ENCODE peak calls at places on chromosome 18, in five cellular contexts. M, N, J, C and V are unnamed samples.

GRCh38 chr18:32899819-32900218 is 127.0 kb upstream of the KLHL14 start:
- DNase-seq in M (no peak), N (no peak), J (no peak), C (no peak), V (no peak)

GRCh38 chr18:70322928-70323327 is 34.1 kb downstream of the SOCS6 start:
- DNase-seq in M (no peak), N (no peak), J (no peak), C (no peak), V (no peak)

GRCh38 chr18:4842287-4842686 is 354.8 kb downstream of the AKAIN1 start:
- DNase-seq in M (no peak), N (no peak), J (no peak), C (no peak), V (no peak)

GRCh38 chr18:42086288-42086687 is 131.3 kb downstream of the PIK3C3 start:
- DNase-seq in M (no peak), N (no peak), J (no peak), C (no peak), V (no peak)

GRCh38 chr18:32257073-32257780 is 67.4 kb downstream of the MEP1B start:
- DNase-seq in M (no peak), N (no peak), J (no peak), C (no peak), V (no peak)

GRCh38 chr18:64017870-64018269 is 48.0 kb downstream of the SERPINB8 start:
- DNase-seq in M (no peak), N (no peak), J (no peak), C (no peak), V (no peak)

GRCh38 chr18:22816266-22817176 is 116.6 kb upstream of the RBBP8 start:
- DNase-seq in M (peak; percentile 68), N (no peak), J (no peak), C (no peak), V (no peak)

GRCh38 chr18:56650056-56650455 is 1.1 kb upstream of the WDR7 start:
- DNase-seq in M (no peak), N (no peak), J (no peak), C (no peak), V (no peak)

GRCh38 chr18:26772691-26773090 is 92.8 kb downstream of the AQP4 start:
- DNase-seq in M (no peak), N (no peak), J (no peak), C (no peak), V (no peak)

GRCh38 chr18:58268849-58269248 is 224.8 kb downstream of the NEDD4L start:
- DNase-seq in M (no peak), N (no peak), J (no peak), C (no peak), V (no peak)
- H3K4me1 ChIP-seq in M (peaks cover 30% of the 10 kb centered on the region), N (no peaks in the 10 kb centered on the region), J (no peaks in the 10 kb centered on the region), C (peaks cover 50% of the 10 kb centered on the region), V (peaks cover 45% of the 10 kb centered on the region)

DNA sequence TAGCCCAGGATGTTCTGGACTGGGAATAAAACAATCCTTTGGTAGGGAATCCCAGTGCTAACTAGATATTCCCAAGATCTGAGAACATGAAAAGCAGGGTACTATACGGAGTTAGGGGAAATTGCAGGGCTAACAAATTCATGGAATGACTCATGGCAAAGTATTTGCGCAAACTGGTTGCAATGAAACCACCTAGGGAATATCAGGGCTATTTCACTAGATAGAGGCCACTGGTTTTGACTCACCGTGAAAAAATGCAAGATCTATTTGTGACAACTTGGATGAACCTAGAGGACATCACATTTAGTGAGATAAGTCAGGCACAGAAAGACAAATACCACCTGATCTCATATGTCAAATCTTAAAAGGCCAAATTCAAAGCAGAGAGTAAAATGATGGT is 233.3 kb downstream of the MBD2 start:
- DNase-seq in M (no peak), N (no peak), J (no peak), C (no peak), V (no peak)
- H3K4me3 ChIP-seq in M (no peak overlapping the region), N (no peak overlapping the region), J (no peak overlapping the region), C (no peak overlapping the region), V (no peak overlapping the region)

DNA sequence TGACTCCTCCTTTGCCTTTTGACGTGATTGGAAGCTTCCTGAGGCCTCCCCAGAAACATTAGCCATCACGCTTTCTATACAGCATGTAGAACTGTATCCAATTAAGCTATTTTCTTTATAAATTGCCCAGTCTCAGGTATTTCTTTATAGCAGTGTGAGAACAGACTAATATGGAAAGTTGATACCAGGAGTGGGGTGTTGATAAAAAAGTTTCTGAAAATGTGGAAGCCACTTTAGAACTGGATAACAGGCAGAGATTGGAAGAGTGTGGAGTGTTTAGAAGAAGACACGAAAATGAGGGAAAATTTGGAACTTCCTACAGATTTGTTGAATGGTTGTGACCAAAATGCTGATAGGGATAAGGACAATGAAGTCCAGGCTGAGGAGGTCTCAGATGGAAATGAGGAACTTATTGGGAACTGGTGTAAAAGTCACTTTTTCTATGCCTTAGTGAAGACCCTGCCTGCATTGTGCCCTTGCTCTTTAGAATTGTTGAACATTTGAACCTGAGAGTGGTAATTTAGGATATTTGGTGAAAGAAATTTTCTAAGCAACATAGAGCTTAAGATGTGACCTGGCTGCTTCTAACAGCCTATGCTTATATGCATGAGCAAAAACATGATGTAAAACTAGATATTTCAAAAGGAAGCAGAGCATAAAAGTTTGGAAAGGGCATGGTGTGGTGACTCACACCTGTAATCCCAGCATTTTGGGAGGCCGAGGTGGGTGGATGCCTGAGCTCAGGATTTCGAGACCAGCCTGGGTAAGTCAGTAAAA is 969.7 kb downstream of the DSC3 start:
- DNase-seq in M (no peak), N (no peak), J (no peak), C (no peak), V (no peak)
- H3K4me1 ChIP-seq in M (no peaks in the 10 kb centered on the region), N (no peaks in the 10 kb centered on the region), J (no peaks in the 10 kb centered on the region), C (no peaks in the 10 kb centered on the region), V (no peaks in the 10 kb centered on the region)

GRCh38 chr18:58862404-58862803 is 2.3 kb upstream of the ZNF532 start:
- DNase-seq in M (no peak), N (no peak), J (no peak), C (no peak), V (no peak)

GRCh38 chr18:58861853-58862252 is 2.8 kb upstream of the ZNF532 start:
- DNase-seq in M (no peak), N (no peak), J (no peak), C (no peak), V (no peak)

GRCh38 chr18:58865009-58865345 is 300 bp downstream of the ZNF532 start:
- DNase-seq in M (no peak), N (no peak), J (no peak), C (no peak), V (no peak)

GRCh38 chr18:58862851-58863538 is 1.7 kb upstream of the ZNF532 start:
- DNase-seq in M (peak; percentile 28), N (no peak), J (no peak), C (peak; percentile 69), V (peak; percentile 51)

GRCh38 chr18:58863539-58864145 is 1.0 kb upstream of the ZNF532 start:
- DNase-seq in M (peak; percentile 61), N (no peak), J (no peak), C (peak; percentile 77), V (peak; percentile 71)
- H3K4me3 ChIP-seq in M (peak overlapping the region; percentile 51), N (peak overlapping the region; percentile 47), J (peak overlapping the region; percentile 67), C (peak overlapping the region; percentile 73), V (peak overlapping the region; percentile 56)

GRCh38 chr18:46761054-46761769 is 4.4 kb upstream of the ST8SIA5 start:
- DNase-seq in M (no peak), N (no peak), J (no peak), C (no peak), V (no peak)
- H3K4me1 ChIP-seq in M (peaks cover 19% of the 10 kb centered on the region), N (no peaks in the 10 kb centered on the region), J (peaks cover 8% of the 10 kb centered on the region), C (peaks cover 10% of the 10 kb centered on the region), V (peaks cover 19% of the 10 kb centered on the region)